ENCODE peak calls at places on chromosomes 2 and 18, in eight cellular contexts. Z is K562, C is IMR-90, B is mesenchymal stem cell, O is HepG2, U is GM12878, S is fibroblast of lung, P is neuronal stem cell. G is an unnamed sample.

GRCh38 chr2:3628241-3628679 is 29.7 kb upstream of the ALLC start:
- DNase-seq in B (no peak), C (no peak), P (no peak), S (no peak), Z (no peak), O (no peak), U (no peak), G (peak)

GRCh38 chr2:97935719-97936161 is 60.0 kb downstream of the TMEM131 start:
- DNase-seq in P (peak), U (no peak), O (peak), B (peak), Z (no peak), C (peak), S (peak), G (no peak)

GRCh38 chr2:224155896-224156295 is 116.8 kb upstream of the SERPINE2 start:
- DNase-seq in P (no peak), U (no peak), S (peak), Z (no peak), B (peak), O (no peak), C (peak), G (no peak)

GRCh38 chr2:33091541-33092123 is 144.9 kb downstream of the LTBP1 start:
- DNase-seq in U (no peak), Z (no peak), C (no peak), S (no peak), B (no peak), O (no peak), P (no peak), G (no peak)

GRCh38 chr2:221529943-221530652 is 42.0 kb downstream of the EPHA4 start:
- DNase-seq in P (no peak), C (peak), S (peak), O (no peak), U (no peak), B (peak), Z (no peak), G (peak)

GRCh38 chr2:69755862-69756467 is 14.0 kb downstream of the ANXA4 start:
- DNase-seq in U (no peak), P (no peak), O (peak), S (peak), B (peak), C (peak), Z (no peak), G (peak)

GRCh38 chr2:65944213-65944612 is 490.7 kb upstream of the MEIS1 start:
- DNase-seq in B (no peak), O (no peak), Z (no peak), S (no peak), P (no peak), U (no peak), C (no peak), G (no peak)

GRCh38 chr2:98716786-98717185 is 14.1 kb downstream of the MGAT4A start:
- DNase-seq in C (no peak), U (no peak), P (no peak), Z (no peak), S (no peak), B (no peak), O (no peak), G (no peak)

GRCh38 chr18:29191263-29191662 is 1014.3 kb upstream of the CDH2 start:
- DNase-seq in O (peak), Z (no peak), C (peak), B (peak), P (no peak), S (peak), U (no peak), G (no peak)

GRCh38 chr2:73292316-73292905 is 937 bp downstream of the EGR4 start:
- DNase-seq in U (no peak), S (no peak), Z (no peak), O (no peak), B (no peak), C (no peak), P (no peak), G (peak)

GRCh38 chr2:100924122-100924519 is 78.0 kb upstream of the RPL31 start:
- DNase-seq in B (peak), S (peak), Z (no peak), C (no peak), U (no peak), O (no peak), P (no peak), G (no peak)

GRCh38 chr2:179443175-179443574 is 178.5 kb upstream of the SESTD1 start:
- DNase-seq in O (no peak), S (no peak), B (no peak), C (no peak), P (no peak), U (no peak), Z (no peak), G (peak)

GRCh38 chr2:85799215-85799956 is 45.6 kb downstream of the ATOH8 start:
- DNase-seq in Z (no peak), C (no peak), U (no peak), O (peak), P (no peak), S (no peak), B (no peak), G (no peak)

GRCh38 chr2:223855426-223855825 is 18.0 kb upstream of the AP1S3 start:
- DNase-seq in C (peak), S (peak), U (no peak), O (peak), Z (no peak), B (no peak), P (no peak), G (peak)

GRCh38 chr2:149418065-149418464 is 87.7 kb downstream of the LYPD6 start:
- DNase-seq in Z (no peak), U (no peak), C (no peak), S (no peak), B (peak), P (no peak), O (no peak), G (no peak)

GRCh38 chr2:102226612-102227351 is 40.0 kb downstream of the IL1RL2 start:
- DNase-seq in B (peak), Z (no peak), C (peak), U (no peak), O (no peak), S (no peak), P (no peak), G (peak)

GRCh38 chr2:113857454-113857853 is 32.4 kb upstream of the ACTR3 start:
- DNase-seq in O (no peak), U (no peak), P (no peak), Z (no peak), C (no peak), S (no peak), B (no peak), G (no peak)

GRCh38 chr2:188046437-188046836 is 245.2 kb upstream of the GULP1 start:
- DNase-seq in C (peak), P (no peak), Z (no peak), S (peak), O (no peak), B (peak), U (no peak), G (no peak)

GRCh38 chr18:31450409-31450808 is 2.9 kb downstream of the DSG3 start:
- DNase-seq in O (no peak), B (no peak), U (no peak), S (peak), P (no peak), C (no peak), Z (no peak), G (no peak)

GRCh38 chr2:63788070-63788469 is 53.6 kb upstream of the UGP2 start:
- DNase-seq in S (peak), O (no peak), P (no peak), U (no peak), C (peak), B (peak), Z (no peak), G (no peak)

GRCh38 chr2:54329482-54330225 is 73.6 kb upstream of the TSPYL6 start:
- DNase-seq in O (peak), B (peak), C (peak), P (no peak), Z (no peak), U (no peak), S (peak), G (peak)

DNA sequence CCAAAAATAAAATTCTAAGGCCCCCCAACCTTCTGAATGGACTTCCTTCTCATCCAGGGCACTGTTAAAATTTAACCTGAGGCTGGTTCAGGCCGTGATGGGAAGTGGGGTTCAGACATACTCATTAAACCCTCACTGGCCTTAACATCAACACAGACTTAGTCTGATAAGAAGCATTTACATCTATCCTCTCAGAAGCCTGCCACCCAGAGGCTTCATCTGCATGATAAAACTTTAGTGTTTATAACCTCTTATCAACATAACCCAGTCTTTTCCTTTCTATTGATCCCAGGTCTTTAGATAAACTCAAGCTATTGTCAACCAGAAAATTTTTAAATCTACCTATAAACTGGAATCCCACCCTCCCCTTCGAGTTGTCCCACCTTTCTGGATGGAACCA is 22.4 kb downstream of the ITSN2 start:
- DNase-seq in O (no peak), Z (no peak), C (no peak), S (no peak), U (no peak), P (no peak), B (no peak), G (no peak)
- H3K27ac ChIP-seq in O (no peak), Z (no peak), C (no peak), S (no peak), U (no peak), P (no peak), B (no peak), G (no peak)

GRCh38 chr2:64831134-64831976 is 157.8 kb upstream of the SLC1A4 start:
- DNase-seq in Z (peak), O (peak), P (peak), B (peak), C (peak), U (peak), S (peak), G (peak)
- H3K4me3 ChIP-seq in Z (no peak), O (peak), P (no peak), B (no peak), C (no peak), U (peak), S (no peak), G (peak)

GRCh38 chr2:64812298-64812697 is 158.6 kb upstream of the SERTAD2 start:
- DNase-seq in P (no peak), B (no peak), C (no peak), S (no peak), U (no peak), O (no peak), Z (no peak), G (no peak)
- H2AFZ ChIP-seq in P (no peak), B (no peak), C (peak), S (no peak), U (peak), O (no peak), Z (peak), G (peak)

GRCh38 chr2:235614176-235614860 is 120.5 kb downstream of the AGAP1 start:
- DNase-seq in P (no peak), O (no peak), U (no peak), C (no peak), Z (no peak), B (no peak), S (peak), G (peak)

GRCh38 chr2:235614900-235615712 is 121.3 kb downstream of the AGAP1 start:
- DNase-seq in S (peak), O (peak), P (no peak), U (no peak), B (peak), C (peak), Z (no peak), G (peak)

GRCh38 chr2:235611756-235612155 is 117.9 kb downstream of the AGAP1 start:
- DNase-seq in U (no peak), S (no peak), B (no peak), P (no peak), O (no peak), Z (no peak), C (no peak), G (no peak)

GRCh38 chr2:235612551-235612950 is 118.7 kb downstream of the AGAP1 start:
- DNase-seq in O (no peak), Z (no peak), S (no peak), U (no peak), B (no peak), P (no peak), C (no peak), G (no peak)

DNA sequence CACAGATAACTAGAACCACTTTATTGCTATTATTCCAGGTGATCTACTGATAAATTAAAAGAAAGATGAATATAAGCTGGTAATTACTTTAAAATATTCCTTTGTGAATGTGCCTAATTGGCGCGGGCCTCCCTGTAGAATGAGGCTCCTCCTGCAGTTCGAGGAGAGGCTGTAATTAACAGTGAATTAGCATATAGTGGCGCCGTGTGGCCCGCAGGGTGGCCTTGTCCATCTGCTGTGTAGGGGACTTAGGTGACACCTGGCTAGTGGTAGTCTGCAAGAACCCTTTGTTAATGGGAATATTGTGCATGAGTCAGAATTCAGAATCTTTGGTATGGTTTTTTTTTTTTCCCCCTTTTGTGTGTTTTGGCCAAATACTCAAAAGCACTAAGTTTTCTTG is 119.8 kb downstream of the AGAP1 start:
- DNase-seq in C (no peak), O (no peak), P (no peak), U (no peak), Z (no peak), B (no peak), S (no peak), G (no peak)
- H3K27ac ChIP-seq in C (no peak), O (no peak), P (no peak), U (no peak), Z (no peak), B (no peak), S (no peak), G (no peak)

GRCh38 chr18:12254820-12255511 is 805 bp downstream of the CIDEA start:
- DNase-seq in Z (no peak), B (no peak), U (no peak), P (no peak), C (no peak), O (no peak), S (no peak), G (no peak)
- H3K4me3 ChIP-seq in Z (no peak), B (no peak), U (no peak), P (no peak), C (no peak), O (no peak), S (no peak), G (no peak)

DNA sequence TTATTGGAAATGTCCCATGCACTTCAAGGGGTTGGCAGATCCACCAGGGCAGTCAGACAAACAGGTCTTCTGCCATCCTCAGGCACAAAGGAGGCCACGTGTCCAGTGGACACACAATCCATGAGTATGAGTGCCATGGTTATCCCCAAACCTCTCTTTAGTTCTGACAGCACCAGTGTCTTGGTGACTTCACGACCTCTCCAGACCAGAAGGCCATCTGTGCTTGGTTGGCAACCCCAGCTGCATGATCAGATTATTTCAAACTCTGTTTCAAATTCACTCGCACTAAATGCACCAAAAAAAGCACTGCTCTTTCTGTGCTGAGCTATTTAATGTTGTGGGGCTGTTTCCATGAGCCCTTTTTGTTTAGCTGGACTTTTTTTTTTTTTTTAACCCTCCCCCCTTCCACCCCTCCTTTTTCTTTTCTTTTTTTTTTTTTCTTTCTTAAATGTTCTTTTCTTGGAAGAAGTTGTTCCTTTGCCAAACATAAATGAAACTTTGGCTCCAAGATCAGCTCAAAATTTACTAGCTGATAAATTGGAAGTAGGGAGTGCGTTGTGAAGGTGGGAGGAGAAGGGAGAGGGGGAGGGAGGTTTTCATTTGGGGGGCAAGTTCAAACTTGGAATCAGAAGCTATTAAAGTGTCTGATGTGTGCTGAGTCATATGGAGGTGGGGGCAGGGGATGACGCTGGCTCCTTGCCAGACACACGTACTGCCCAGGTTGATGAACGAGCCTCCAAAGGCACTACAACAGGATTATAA is 542.9 kb upstream of the TNP1 start:
- DNase-seq in B (no peak), O (no peak), C (no peak), Z (no peak), S (peak), P (no peak), U (no peak), G (no peak)
- H2AFZ ChIP-seq in B (no peak), O (no peak), C (peak), Z (no peak), S (peak), P (peak), U (no peak), G (no peak)

GRCh38 chr2:136134126-136134525 is 16.2 kb upstream of the CXCR4 start:
- DNase-seq in Z (no peak), B (no peak), C (no peak), U (no peak), P (no peak), S (no peak), O (no peak), G (no peak)

GRCh38 chr2:136132840-136133570 is 15.1 kb upstream of the CXCR4 start:
- DNase-seq in Z (no peak), U (no peak), B (no peak), P (no peak), C (no peak), O (no peak), S (no peak), G (no peak)

GRCh38 chr2:136130511-136130910 is 12.6 kb upstream of the CXCR4 start:
- DNase-seq in S (no peak), P (no peak), B (no peak), O (no peak), U (no peak), Z (no peak), C (no peak), G (no peak)

GRCh38 chr2:136131484-136131960 is 13.6 kb upstream of the CXCR4 start:
- DNase-seq in U (no peak), Z (no peak), B (no peak), P (no peak), S (no peak), C (no peak), O (no peak), G (no peak)

GRCh38 chr2:136131961-136132839 is 14.3 kb upstream of the CXCR4 start:
- DNase-seq in Z (no peak), U (peak), B (no peak), C (no peak), P (no peak), O (no peak), S (no peak), G (no peak)
- H3K27ac ChIP-seq in Z (no peak), U (peak), B (no peak), C (no peak), P (no peak), O (no peak), S (no peak), G (no peak)